ENCODE peak calls at places on chromosomes 6 and 20, in nine cellular contexts. T is Right ventricle myocardium superior; Q is heart left ventricle; K is pulmonary artery endothelial cell; S is CD8-positive, alpha-beta memory T cell; B is GM13977; L is posterior cingulate gyrus; A is HEK293T; I is AG04450. M is an unnamed sample.

GRCh38 chr20:41142914-41143313 is 5.6 kb downstream of the PLCG1 start:
- DNase-seq in L (peak; percentile 33), S (peak; percentile 44), A (no peak), B (no peak), I (no peak), T (no peak), Q (no peak), K (no peak), M (no peak)

GRCh38 chr6:117558818-117559217 is 43.5 kb downstream of the GOPC start:
- DNase-seq in L (no peak), Q (no peak), B (no peak), T (no peak), K (no peak), I (no peak), S (no peak), A (no peak), M (no peak)

GRCh38 chr20:24640686-24641085 is 171.3 kb downstream of the SYNDIG1 start:
- DNase-seq in S (no peak), K (no peak), B (no peak), Q (no peak), I (no peak), A (no peak), T (no peak), L (no peak), M (no peak)

GRCh38 chr20:2254333-2254732 is 41.5 kb upstream of the TGM3 start:
- DNase-seq in L (no peak), I (no peak), B (no peak), S (no peak), A (no peak), T (no peak), K (no peak), Q (no peak), M (no peak)

GRCh38 chr20:64233725-64234124 is 21.8 kb upstream of the PCMTD2 start:
- DNase-seq in S (no peak), A (no peak), I (no peak), K (no peak), B (no peak), Q (peak; percentile 81), T (peak; percentile 86), L (peak; percentile 74), M (no peak)

GRCh38 chr20:4667371-4667773 is 54.3 kb upstream of the PRND start:
- DNase-seq in L (no peak), A (no peak), Q (no peak), T (no peak), S (no peak), I (no peak), K (no peak), B (no peak), M (no peak)

GRCh38 chr20:38728911-38729642 is 4.8 kb downstream of the SLC32A1 start:
- DNase-seq in I (no peak), A (no peak), B (no peak), S (no peak), Q (no peak), T (no peak), K (no peak), L (no peak), M (no peak)

GRCh38 chr6:35919085-35919826 is 1.6 kb downstream of the SRPK1 start:
- DNase-seq in K (no peak), L (no peak), A (no peak), B (peak; percentile 40), S (no peak), Q (no peak), T (no peak), I (no peak), M (no peak)

GRCh38 chr6:161411265-161411944 is 137.5 kb upstream of the AGPAT4 start:
- DNase-seq in T (no peak), K (no peak), S (no peak), Q (no peak), I (no peak), B (no peak), L (no peak), A (no peak), M (no peak)

M was measured in breast epithelium.